ENCODE peak calls at places on chromosomes 7 and 10, in six cellular contexts. C is H1, V is IMR-90, O is H9, F is mesenchymal stem cell, B is mesendoderm. G is an unnamed sample.

GRCh38 chr7:2792856-2793487 is 51.1 kb downstream of the GNA12 start:
- DNase-seq in B (no peak), F (no peak), C (no peak), O (no peak), V (no peak), G (no peak)

GRCh38 chr10:115829501-115830215 is 443.3 kb downstream of the GFRA1 start:
- DNase-seq in O (no peak), B (peak; percentile 39), F (peak; percentile 67), C (no peak), V (peak; percentile 75), G (no peak)

GRCh38 chr10:89129850-89130396 is 77.2 kb downstream of the CH25H start:
- DNase-seq in V (peak; percentile 67), O (no peak), B (no peak), C (no peak), F (no peak), G (no peak)

GRCh38 chr7:118082506-118082905 is 101.5 kb upstream of the LSM8 start:
- DNase-seq in O (no peak), B (no peak), F (no peak), V (no peak), C (no peak), G (no peak)

GRCh38 chr10:108358912-108359311 is 1194.4 kb upstream of the SORCS1 start:
- DNase-seq in O (no peak), F (peak; percentile 64), V (peak; percentile 82), C (no peak), B (peak; percentile 3), G (no peak)

GRCh38 chr7:142894112-142894835 is 8.7 kb upstream of the TRPV6 start:
- DNase-seq in B (no peak), F (no peak), C (no peak), V (no peak), O (peak; percentile 15), G (no peak)

GRCh38 chr10:60170250-60170649 is 219.4 kb downstream of the ANK3 start:
- DNase-seq in C (no peak), B (no peak), F (peak; percentile 85), V (peak; percentile 72), O (no peak), G (no peak)

GRCh38 chr10:3757638-3758490 is 27.1 kb downstream of the KLF6 start:
- DNase-seq in V (no peak), F (peak; percentile 50), C (no peak), O (peak; percentile 8), B (no peak), G (no peak)

GRCh38 chr10:75097666-75098285 is 13.7 kb upstream of the SAMD8 start:
- DNase-seq in V (peak; percentile 26), C (no peak), O (peak; percentile 55), F (peak; percentile 16), B (peak; percentile 67), G (no peak)

GRCh38 chr10:37775612-37776011 is 81.8 kb downstream of the ZNF248 start:
- DNase-seq in O (no peak), C (no peak), B (no peak), F (no peak), V (no peak), G (no peak)

GRCh38 chr10:95266674-95267095 is 24.1 kb downstream of the PDLIM1 start:
- DNase-seq in C (no peak), B (peak; percentile 99), V (peak; percentile 88), O (no peak), F (peak; percentile 97), G (peak; percentile 56)

GRCh38 chr10:24393206-24393605 is 184.3 kb downstream of the KIAA1217 start:
- DNase-seq in B (no peak), V (no peak), C (no peak), F (peak; percentile 71), O (no peak), G (no peak)

GRCh38 chr7:157043745-157044144 is 33.3 kb upstream of the MNX1 start:
- DNase-seq in F (no peak), V (peak; percentile 69), B (no peak), O (no peak), C (no peak), G (no peak)

GRCh38 chr7:92833766-92834605 is 2.4 kb downstream of the CDK6 start:
- DNase-seq in F (peak; percentile 87), V (peak; percentile 78), O (peak; percentile 65), C (peak; percentile 83), B (peak; percentile 83), G (peak; percentile 31)

GRCh38 chr7:158061884-158062656 is 525.6 kb downstream of the PTPRN2 start:
- DNase-seq in F (no peak), C (no peak), V (no peak), O (no peak), B (no peak), G (no peak)

GRCh38 chr7:139651308-139651707 is 126.5 kb downstream of the HIPK2 start:
- DNase-seq in F (peak; percentile 57), C (no peak), B (no peak), V (peak; percentile 35), O (no peak), G (no peak)

GRCh38 chr7:126689037-126689436 is 563.7 kb downstream of the GRM8 start:
- DNase-seq in O (no peak), C (no peak), V (no peak), F (no peak), B (peak; percentile 69), G (no peak)

GRCh38 chr10:69387500-69387899 is 29.2 kb downstream of the TACR2 start:
- DNase-seq in B (no peak), V (no peak), O (no peak), C (no peak), F (no peak), G (no peak)

GRCh38 chr7:104152468-104152867 is 55.3 kb downstream of the ORC5 start:
- DNase-seq in C (no peak), F (no peak), V (no peak), O (no peak), B (no peak), G (no peak)

GRCh38 chr7:44587843-44588711 is 6.0 kb upstream of the TMED4 start:
- DNase-seq in V (peak; percentile 66), B (no peak), F (peak; percentile 71), O (no peak), C (no peak), G (no peak)

GRCh38 chr7:125459038-125459437 is 529.4 kb upstream of the POT1 start:
- DNase-seq in O (no peak), F (no peak), V (no peak), C (no peak), B (no peak), G (no peak)

GRCh38 chr7:1811850-1812692 is 142.0 kb downstream of the ELFN1 start:
- DNase-seq in C (no peak), V (no peak), B (peak; percentile 45), O (no peak), F (no peak), G (peak; percentile 21)

GRCh38 chr7:2248984-2249694 is 7.1 kb downstream of the NUDT1 start:
- DNase-seq in V (peak; percentile 97), F (peak; percentile 97), C (no peak), O (peak; percentile 54), B (peak; percentile 21), G (no peak)

GRCh38 chr7:73966062-73966940 is 61.7 kb upstream of the ELN start:
- DNase-seq in O (no peak), F (no peak), C (no peak), V (no peak), B (no peak), G (no peak)

GRCh38 chr10:79372871-79373270 is 25.6 kb downstream of the PPIF start:
- DNase-seq in C (no peak), V (no peak), F (no peak), O (no peak), B (no peak), G (no peak)

GRCh38 chr10:79376078-79376628 is 28.9 kb downstream of the PPIF start:
- DNase-seq in B (no peak), C (peak; percentile 39), O (peak; percentile 14), F (no peak), V (no peak), G (no peak)

GRCh38 chr10:79375321-79376077 is 28.2 kb downstream of the PPIF start:
- DNase-seq in C (peak; percentile 38), B (peak; percentile 65), O (peak; percentile 32), F (peak; percentile 58), V (peak; percentile 59), G (no peak)

GRCh38 chr10:79376751-79377556 is 29.7 kb downstream of the PPIF start:
- DNase-seq in V (no peak), C (peak; percentile 37), F (no peak), O (no peak), B (no peak), G (no peak)

GRCh38 chr10:79374312-79375191 is 27.3 kb downstream of the PPIF start:
- DNase-seq in B (peak; percentile 84), V (peak; percentile 67), C (peak; percentile 94), F (peak; percentile 68), O (peak; percentile 81), G (peak; percentile 72)
- H2BK15ac ChIP-seq in B (no peak overlapping the region), V (peak overlapping the region; percentile 89), C (no peak overlapping the region), F (peak overlapping the region; percentile 95), O (no peak overlapping the region), G (no peak overlapping the region)

GRCh38 chr10:44216073-44216472 is 168.8 kb downstream of the CXCL12 start:
- DNase-seq in C (no peak), B (no peak), F (no peak), V (no peak), O (no peak), G (no peak)
- H2BK5ac ChIP-seq in C (no peak overlapping the region), B (no peak overlapping the region), F (peak overlapping the region; percentile 19), V (no peak overlapping the region), O (no peak overlapping the region), G (no peak overlapping the region)

DNA sequence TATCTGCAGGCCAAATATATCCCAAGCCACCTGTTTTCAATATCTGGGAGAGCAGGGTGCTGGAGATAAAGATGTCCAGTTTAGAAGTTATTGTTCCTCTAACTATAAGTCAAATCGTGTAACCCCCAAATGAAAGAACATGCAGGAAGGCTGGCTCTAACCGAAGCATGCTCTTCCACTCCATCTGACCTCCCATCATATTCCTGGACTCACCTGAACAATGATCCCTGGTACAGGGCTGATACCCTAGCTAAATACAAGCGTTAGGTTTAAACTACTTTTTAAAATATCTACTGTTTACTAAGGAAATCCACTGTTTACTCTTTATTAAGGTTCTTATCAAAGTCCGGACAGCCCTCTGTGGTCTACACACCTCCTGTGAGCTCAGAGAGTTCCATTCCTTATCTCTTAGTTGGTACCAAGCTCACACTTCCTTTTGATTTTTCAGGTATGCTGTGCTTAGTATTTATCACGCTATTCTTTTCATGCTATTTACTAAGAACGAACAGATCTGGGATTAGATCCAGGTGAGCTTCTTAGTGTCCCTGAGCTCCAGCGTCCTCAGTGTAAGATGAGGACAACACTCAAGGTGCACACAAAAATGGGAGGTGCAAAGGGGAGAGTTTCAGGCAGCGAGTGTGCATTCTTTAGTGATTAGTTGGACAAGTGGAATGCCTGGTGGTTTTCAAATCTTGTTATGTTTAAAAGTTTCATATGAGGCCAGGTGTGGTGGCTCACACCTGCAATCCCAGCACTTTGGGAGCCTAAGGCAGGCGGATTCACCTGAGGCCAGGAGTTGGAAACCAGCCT is 23.6 kb upstream of the COBL start:
- DNase-seq in F (no peak), C (no peak), O (peak; percentile 10), V (no peak), B (no peak), G (no peak)
- H2BK15ac ChIP-seq in F (no peak overlapping the region), C (peak overlapping the region; percentile 76), O (no peak overlapping the region), V (no peak overlapping the region), B (no peak overlapping the region), G (no peak overlapping the region)

DNA sequence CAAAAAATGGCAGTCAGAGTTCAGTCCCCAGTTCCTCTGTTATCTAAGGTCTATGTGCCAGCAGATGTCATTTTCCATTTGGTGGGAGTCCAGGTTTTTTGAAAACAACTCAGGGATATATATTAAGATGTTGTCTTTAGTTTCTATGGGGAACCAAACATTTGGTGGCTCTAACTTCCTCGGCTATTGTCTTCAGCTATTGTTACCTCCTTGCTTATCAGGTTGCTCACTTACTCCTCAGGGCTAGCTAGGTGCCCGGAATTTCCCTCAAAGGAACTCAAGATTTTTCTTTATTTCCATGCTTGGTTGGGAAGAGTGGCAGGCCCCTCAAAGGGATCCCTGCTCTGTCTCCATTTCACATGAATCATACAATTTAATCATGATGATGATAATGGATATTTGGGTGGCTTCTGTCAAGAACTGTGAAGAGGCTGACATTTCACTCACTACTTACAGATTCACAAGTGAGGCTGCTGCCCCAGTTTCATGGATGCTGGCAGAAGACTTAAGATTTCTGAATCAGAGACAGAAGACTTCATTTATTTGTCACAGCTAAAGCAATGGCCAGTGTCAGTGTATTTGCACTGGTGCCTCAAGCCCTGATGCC is 182.8 kb downstream of the PKD1L1 start:
- DNase-seq in O (no peak), F (no peak), V (no peak), B (peak; percentile 58), C (no peak), G (no peak)
- H2BK5ac ChIP-seq in O (no peak overlapping the region), F (no peak overlapping the region), V (no peak overlapping the region), B (no peak overlapping the region), C (no peak overlapping the region), G (no peak overlapping the region)